ENCODE peak calls at places on chromosomes 12 and 14, in four cellular contexts. D is psoas muscle; N is CD8-positive, alpha-beta T cell; C is astrocyte of the cerebellum. E is an unnamed sample.

GRCh38 chr14:101259748-101260147 is 301.5 kb upstream of the DIO3 start:
- DNase-seq in D (no peak), N (no peak), C (no peak), E (no peak)

GRCh38 chr14:24231263-24232120 is 675 bp downstream of the NEDD8 start:
- DNase-seq in N (peak; percentile 43), D (no peak), C (no peak), E (no peak)

GRCh38 chr12:119649202-119649808 is 18.6 kb upstream of the PRKAB1 start:
- DNase-seq in C (no peak), D (no peak), N (no peak), E (no peak)

GRCh38 chr12:58938440-58938839 is 18.1 kb upstream of the LRIG3 start:
- DNase-seq in C (no peak), N (no peak), D (no peak), E (no peak)

GRCh38 chr12:40473979-40474378 is 218.3 kb upstream of the CNTN1 start:
- DNase-seq in N (no peak), C (no peak), D (no peak), E (no peak)

GRCh38 chr12:29238822-29239291 is 89.8 kb downstream of the FAR2 start:
- DNase-seq in N (no peak), D (no peak), C (no peak), E (no peak)

GRCh38 chr12:57090924-57091632 is 2.2 kb downstream of the NAB2 start:
- DNase-seq in C (no peak), N (no peak), D (peak; percentile 50), E (no peak)

GRCh38 chr12:46160081-46160980 is 108.5 kb downstream of the SLC38A1 start:
- DNase-seq in D (peak; percentile 18), C (peak; percentile 97), N (no peak), E (no peak)

GRCh38 chr14:77120771-77121743 is 20.5 kb downstream of the ZDHHC22 start:
- DNase-seq in N (peak; percentile 52), D (no peak), C (no peak), E (peak; percentile 90)

GRCh38 chr14:103501041-103501870 is 21.4 kb downstream of the CKB start:
- DNase-seq in C (no peak), N (no peak), D (no peak), E (no peak)

GRCh38 chr14:37480446-37481290 is 114.4 kb downstream of the FOXA1 start:
- DNase-seq in C (no peak), N (no peak), D (no peak), E (no peak)

GRCh38 chr12:131045705-131046460 is 92.2 kb downstream of the ADGRD1 start:
- DNase-seq in C (no peak), N (no peak), D (no peak), E (no peak)
- H3K4me3 ChIP-seq in C (no peak overlapping the region), N (no peak overlapping the region), D (no peak overlapping the region), E (no peak overlapping the region)

GRCh38 chr12:87270894-87271293 is 758.3 kb downstream of the C12orf50 start:
- DNase-seq in C (no peak), N (no peak), D (no peak), E (no peak)

DNA sequence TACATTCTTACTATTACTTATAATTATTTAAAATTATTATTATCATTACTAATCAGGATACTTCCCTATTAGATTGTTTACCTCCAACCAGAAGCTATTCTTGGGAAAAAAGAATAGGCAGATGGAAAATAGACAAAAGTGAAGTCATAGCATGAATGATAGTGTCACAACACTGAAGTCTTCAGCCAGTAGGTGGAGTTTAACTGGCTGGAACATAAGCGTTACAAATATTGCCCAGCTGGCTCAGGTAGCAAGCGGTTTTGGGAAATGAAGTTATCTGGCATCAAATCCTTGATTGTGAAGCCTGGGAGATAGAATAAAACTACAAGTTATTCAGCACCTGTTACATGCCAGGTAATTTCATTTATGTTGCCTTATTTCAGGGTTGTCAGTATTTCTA is 762.9 kb downstream of the C12orf50 start:
- DNase-seq in C (no peak), D (no peak), N (no peak), E (no peak)
- TF ChIP-seq CTCF in C (peak; percentile 11), D (no peak), N (no peak), E (no peak)

GRCh38 chr12:102948941-102949352 is 8.5 kb upstream of the ASCL1 start:
- DNase-seq in C (peak; percentile 23), D (peak; percentile 23), N (peak; percentile 38), E (no peak)

GRCh38 chr12:102954143-102954542 is 3.3 kb upstream of the ASCL1 start:
- DNase-seq in N (no peak), C (no peak), D (no peak), E (no peak)

GRCh38 chr12:102953221-102953620 is 4.3 kb upstream of the ASCL1 start:
- DNase-seq in D (no peak), N (no peak), C (no peak), E (no peak)

GRCh38 chr12:102950950-102951490 is 6.5 kb upstream of the ASCL1 start:
- DNase-seq in N (no peak), C (no peak), D (no peak), E (no peak)

GRCh38 chr12:102950107-102950949 is 7.1 kb upstream of the ASCL1 start:
- DNase-seq in C (no peak), D (no peak), N (no peak), E (no peak)
- H3K4me3 ChIP-seq in C (no peak overlapping the region), D (no peak overlapping the region), N (no peak overlapping the region), E (no peak overlapping the region)

GRCh38 chr12:125065021-125065752 is at the start of gene AACS:
- DNase-seq in N (peak; percentile 70), C (peak; percentile 11), D (peak; percentile 78), E (no peak)
- TF ChIP-seq CTCF in N (no peak), C (no peak), D (no peak), E (no peak)

GRCh38 chr14:91241848-91242247 is 2.7 kb downstream of the GPR68 start:
- DNase-seq in N (peak; percentile 40), C (no peak), D (no peak), E (peak; percentile 72)
- H3K4me3 ChIP-seq in N (peak overlapping the region; percentile 33), C (no peak overlapping the region), D (no peak overlapping the region), E (peak overlapping the region; percentile 0)

E was measured in GM12864.